ENCODE peak calls at places on chromosome 19, in five cellular contexts. T is T-helper 1 cell, O is RWPE1, G is cardiac fibroblast, D is neural crest cell. W is an unnamed sample.

GRCh38 chr19:10593820-10594637 is 6.9 kb upstream of the AP1M2 start:
- DNase-seq in D (no peak), T (no peak), G (no peak), O (no peak), W (no peak)

GRCh38 chr19:5547881-5548280 is 19.9 kb downstream of the TINCR start:
- DNase-seq in G (peak; percentile 39), D (no peak), O (peak; percentile 36), T (no peak), W (no peak)

GRCh38 chr19:19179548-19180441 is 9.7 kb upstream of the MEF2B start:
- DNase-seq in O (no peak), T (no peak), D (no peak), G (no peak), W (no peak)

GRCh38 chr19:41000310-41000737 is 9.2 kb downstream of the CYP2B6 start:
- DNase-seq in D (no peak), O (peak; percentile 24), T (no peak), G (peak; percentile 11), W (no peak)

GRCh38 chr19:45322311-45322710 is 364 bp downstream of the CKM start:
- DNase-seq in G (no peak), T (no peak), D (no peak), O (no peak), W (no peak)

GRCh38 chr19:19224852-19225494 is 13.2 kb downstream of the NCAN start:
- DNase-seq in O (peak; percentile 84), G (peak; percentile 54), T (peak; percentile 66), D (peak; percentile 65), W (no peak)

GRCh38 chr19:16334421-16334820 is 9.8 kb downstream of the KLF2 start:
- DNase-seq in T (no peak), D (no peak), O (no peak), G (peak; percentile 64), W (no peak)

GRCh38 chr19:41297628-41298326 is 12.2 kb upstream of the CCDC97 start:
- DNase-seq in D (no peak), O (no peak), T (no peak), G (no peak), W (no peak)

GRCh38 chr19:55253842-55254624 is 4.8 kb downstream of the PPP6R1 start:
- DNase-seq in T (peak; percentile 61), O (no peak), D (no peak), G (no peak), W (no peak)

GRCh38 chr19:17227798-17228367 is 1.9 kb downstream of the OCEL1 start:
- DNase-seq in T (no peak), D (no peak), G (no peak), O (no peak), W (no peak)

GRCh38 chr19:56091751-56092546 is 29.1 kb downstream of the ZNF787 start:
- DNase-seq in O (no peak), G (no peak), T (no peak), D (no peak), W (peak; percentile 26)

GRCh38 chr19:31351212-31352193 is 2.3 kb upstream of the TSHZ3 start:
- DNase-seq in T (no peak), D (no peak), O (peak; percentile 33), G (peak; percentile 82), W (peak; percentile 6)

GRCh38 chr19:31717316-31717715 is 368.1 kb upstream of the TSHZ3 start:
- DNase-seq in G (no peak), D (no peak), O (no peak), T (no peak), W (no peak)

GRCh38 chr19:48638831-48639381 is 1.7 kb upstream of the DBP start:
- DNase-seq in G (no peak), D (no peak), T (no peak), O (no peak), W (no peak)

GRCh38 chr19:44710483-44710882 is 11.5 kb downstream of the CEACAM16 start:
- DNase-seq in T (no peak), D (no peak), G (no peak), O (no peak), W (no peak)

GRCh38 chr19:52343548-52343947 is 7.5 kb downstream of the ZNF610 start:
- DNase-seq in O (no peak), D (peak; percentile 57), T (peak; percentile 33), G (peak; percentile 51), W (no peak)

GRCh38 chr19:44712864-44713515 is 14.0 kb downstream of the CEACAM16 start:
- DNase-seq in D (no peak), G (no peak), T (no peak), O (no peak), W (no peak)

GRCh38 chr19:43532571-43532961 is 422 bp upstream of the ZNF575 start:
- DNase-seq in D (peak; percentile 14), G (no peak), T (no peak), O (peak; percentile 25), W (no peak)

GRCh38 chr19:3655402-3656072 is 28.9 kb upstream of the CACTIN start:
- DNase-seq in T (no peak), D (no peak), O (peak; percentile 93), G (peak; percentile 91), W (peak; percentile 8)

GRCh38 chr19:45179063-45179847 is 671 bp downstream of the BLOC1S3 start:
- DNase-seq in G (peak; percentile 35), D (no peak), T (peak; percentile 25), O (no peak), W (no peak)

GRCh38 chr19:8028951-8029491 is 23.5 kb upstream of the CCL25 start:
- DNase-seq in T (no peak), G (peak; percentile 12), D (peak; percentile 33), O (no peak), W (no peak)